ENCODE peak calls at places on chromosomes 3 and 15, in five cellular contexts. One of them, this sample, is unnamed. For H3K4me1, the result is how much of the 10 kb centered on the place peaks cover.

GRCh38 chr3:9026320-9027040 is 63.2 kb upstream of the RAD18 start:
- DNase-seq in SJCRH30: peak
- DNase-seq in right cardiac atrium: no peak
- DNase-seq in heart left ventricle: no peak
- DNase-seq in GM23248: no peak
- DNase-seq in this sample: no peak

GRCh38 chr15:47685141-47685870 is 32.0 kb upstream of the SEMA6D start:
- DNase-seq in SJCRH30: no peak
- DNase-seq in right cardiac atrium: no peak
- DNase-seq in heart left ventricle: no peak
- DNase-seq in GM23248: peak
- DNase-seq in this sample: no peak

GRCh38 chr15:101534376-101534970 is 45.0 kb upstream of the PCSK6 start:
- DNase-seq in SJCRH30: no peak
- DNase-seq in right cardiac atrium: no peak
- DNase-seq in heart left ventricle: no peak
- DNase-seq in GM23248: no peak
- DNase-seq in this sample: no peak

GRCh38 chr3:141881702-141882101 is 5.3 kb downstream of the ATP1B3 start:
- DNase-seq in SJCRH30: no peak
- DNase-seq in right cardiac atrium: no peak
- DNase-seq in heart left ventricle: no peak
- DNase-seq in GM23248: no peak
- DNase-seq in this sample: no peak

GRCh38 chr3:121989943-121990342 is 32.1 kb downstream of the ILDR1 start:
- DNase-seq in SJCRH30: no peak
- DNase-seq in right cardiac atrium: peak
- DNase-seq in heart left ventricle: no peak
- DNase-seq in GM23248: no peak
- DNase-seq in this sample: no peak

GRCh38 chr3:72139316-72139715 is 354.4 kb upstream of the PROK2 start:
- DNase-seq in SJCRH30: no peak
- DNase-seq in right cardiac atrium: no peak
- DNase-seq in heart left ventricle: no peak
- DNase-seq in GM23248: no peak
- DNase-seq in this sample: no peak

GRCh38 chr3:127224118-127224517 is 31.2 kb downstream of the PRR23E start:
- DNase-seq in SJCRH30: no peak
- DNase-seq in right cardiac atrium: no peak
- DNase-seq in heart left ventricle: no peak
- DNase-seq in GM23248: no peak
- DNase-seq in this sample: no peak

GRCh38 chr3:178062126-178062525 is 474.1 kb upstream of the KCNMB2 start:
- DNase-seq in SJCRH30: peak
- DNase-seq in right cardiac atrium: no peak
- DNase-seq in heart left ventricle: no peak
- DNase-seq in GM23248: no peak
- DNase-seq in this sample: no peak

GRCh38 chr3:113148307-113148703 is 63.1 kb upstream of the BOC start:
- DNase-seq in SJCRH30: peak
- DNase-seq in right cardiac atrium: peak
- DNase-seq in heart left ventricle: no peak
- DNase-seq in GM23248: no peak
- DNase-seq in this sample: peak

GRCh38 chr3:129445472-129445871 is 5.4 kb downstream of the IFT122 start:
- DNase-seq in SJCRH30: no peak
- DNase-seq in right cardiac atrium: no peak
- DNase-seq in heart left ventricle: no peak
- DNase-seq in GM23248: no peak
- DNase-seq in this sample: no peak

GRCh38 chr15:98123834-98124233 is 163.3 kb downstream of the ARRDC4 start:
- DNase-seq in SJCRH30: peak
- DNase-seq in right cardiac atrium: no peak
- DNase-seq in heart left ventricle: no peak
- DNase-seq in GM23248: peak
- DNase-seq in this sample: no peak

GRCh38 chr15:64697911-64698369 is 77.4 kb downstream of the RBPMS2 start:
- DNase-seq in SJCRH30: no peak
- DNase-seq in right cardiac atrium: no peak
- DNase-seq in heart left ventricle: no peak
- DNase-seq in GM23248: peak
- DNase-seq in this sample: no peak

GRCh38 chr3:130242850-130243569 is 102.5 kb upstream of the COL6A5 start:
- DNase-seq in SJCRH30: peak
- DNase-seq in right cardiac atrium: no peak
- DNase-seq in heart left ventricle: no peak
- DNase-seq in GM23248: peak
- DNase-seq in this sample: no peak

GRCh38 chr15:85379403-85380131 is 836 bp upstream of the AKAP13 start:
- DNase-seq in SJCRH30: peak
- DNase-seq in right cardiac atrium: no peak
- DNase-seq in heart left ventricle: no peak
- DNase-seq in GM23248: peak
- DNase-seq in this sample: peak

GRCh38 chr3:64303401-64303800 is 78.1 kb upstream of the PRICKLE2 start:
- DNase-seq in SJCRH30: no peak
- DNase-seq in right cardiac atrium: no peak
- DNase-seq in heart left ventricle: no peak
- DNase-seq in GM23248: no peak
- DNase-seq in this sample: no peak

GRCh38 chr3:30397030-30397429 is 209.4 kb upstream of the TGFBR2 start:
- DNase-seq in SJCRH30: no peak
- DNase-seq in right cardiac atrium: no peak
- DNase-seq in heart left ventricle: no peak
- DNase-seq in GM23248: no peak
- DNase-seq in this sample: no peak

GRCh38 chr3:48898383-48899234 is at the start of gene SLC25A20:
- DNase-seq in SJCRH30: peak
- DNase-seq in right cardiac atrium: peak
- DNase-seq in heart left ventricle: peak
- DNase-seq in GM23248: peak
- DNase-seq in this sample: peak

GRCh38 chr3:193665370-193665989 is 72.5 kb downstream of the OPA1 start:
- DNase-seq in SJCRH30: peak
- DNase-seq in right cardiac atrium: no peak
- DNase-seq in heart left ventricle: no peak
- DNase-seq in GM23248: peak
- DNase-seq in this sample: no peak

GRCh38 chr3:36701903-36702374 is 62.4 kb downstream of the DCLK3 start:
- DNase-seq in SJCRH30: no peak
- DNase-seq in right cardiac atrium: no peak
- DNase-seq in heart left ventricle: no peak
- DNase-seq in GM23248: peak
- DNase-seq in this sample: no peak

GRCh38 chr3:116263842-116264545 is 181.3 kb downstream of the LSAMP start:
- DNase-seq in SJCRH30: no peak
- DNase-seq in right cardiac atrium: no peak
- DNase-seq in heart left ventricle: no peak
- DNase-seq in GM23248: peak
- DNase-seq in this sample: no peak

GRCh38 chr15:53323197-53323596 is 436.3 kb downstream of the WDR72 start:
- DNase-seq in SJCRH30: no peak
- DNase-seq in right cardiac atrium: no peak
- DNase-seq in heart left ventricle: no peak
- DNase-seq in GM23248: no peak
- DNase-seq in this sample: no peak

GRCh38 chr3:115227461-115227860 is 80.4 kb upstream of the ZBTB20 start:
- DNase-seq in SJCRH30: no peak
- DNase-seq in right cardiac atrium: no peak
- DNase-seq in heart left ventricle: no peak
- DNase-seq in GM23248: peak
- DNase-seq in this sample: no peak

GRCh38 chr15:38257676-38258075 is 5.0 kb downstream of the SPRED1 start:
- DNase-seq in SJCRH30: peak
- DNase-seq in right cardiac atrium: no peak
- DNase-seq in heart left ventricle: no peak
- DNase-seq in GM23248: no peak
- DNase-seq in this sample: no peak

GRCh38 chr3:71054312-71054711 is 529.2 kb downstream of the FOXP1 start:
- DNase-seq in SJCRH30: no peak
- DNase-seq in right cardiac atrium: no peak
- DNase-seq in heart left ventricle: no peak
- DNase-seq in GM23248: no peak
- DNase-seq in this sample: no peak
- H3K4me1 ChIP-seq in SJCRH30: under half
- H3K4me1 ChIP-seq in right cardiac atrium: under half
- H3K4me1 ChIP-seq in heart left ventricle: half or more
- H3K4me1 ChIP-seq in GM23248: half or more
- H3K4me1 ChIP-seq in this sample: under half

DNA sequence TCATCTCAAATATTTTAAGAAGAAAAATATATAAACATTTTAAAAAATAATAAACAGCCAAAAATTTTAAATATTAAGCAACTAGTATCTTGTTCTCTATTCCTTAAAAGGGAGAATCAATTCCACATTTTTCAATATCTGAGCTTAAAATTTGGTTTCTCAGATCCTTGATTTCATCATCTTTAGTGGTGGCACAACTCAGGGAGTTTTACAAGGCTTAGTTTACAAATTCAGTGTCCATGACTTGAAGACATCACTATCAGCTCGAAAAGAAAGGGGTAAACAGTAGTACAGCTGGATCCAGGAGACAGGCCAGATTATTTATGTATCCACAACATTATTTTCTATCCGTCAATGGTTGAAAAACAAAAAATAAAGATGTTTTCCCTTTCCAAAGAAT is 11.6 kb downstream of the IGF2BP2 start:
- DNase-seq in SJCRH30: no peak
- DNase-seq in right cardiac atrium: no peak
- DNase-seq in heart left ventricle: no peak
- DNase-seq in GM23248: peak
- DNase-seq in this sample: no peak
- H3K4me1 ChIP-seq in SJCRH30: under half
- H3K4me1 ChIP-seq in right cardiac atrium: under half
- H3K4me1 ChIP-seq in heart left ventricle: under half
- H3K4me1 ChIP-seq in GM23248: half or more
- H3K4me1 ChIP-seq in this sample: under half

GRCh38 chr15:93055211-93055763 is 33.7 kb downstream of the RGMA start:
- DNase-seq in SJCRH30: no peak
- DNase-seq in right cardiac atrium: no peak
- DNase-seq in heart left ventricle: peak
- DNase-seq in GM23248: no peak
- DNase-seq in this sample: no peak

GRCh38 chr15:93058128-93058527 is 30.9 kb downstream of the RGMA start:
- DNase-seq in SJCRH30: no peak
- DNase-seq in right cardiac atrium: no peak
- DNase-seq in heart left ventricle: no peak
- DNase-seq in GM23248: no peak
- DNase-seq in this sample: no peak

GRCh38 chr15:93057618-93058017 is 31.4 kb downstream of the RGMA start:
- DNase-seq in SJCRH30: no peak
- DNase-seq in right cardiac atrium: no peak
- DNase-seq in heart left ventricle: no peak
- DNase-seq in GM23248: no peak
- DNase-seq in this sample: no peak

GRCh38 chr15:93058904-93059427 is 30.0 kb downstream of the RGMA start:
- DNase-seq in SJCRH30: no peak
- DNase-seq in right cardiac atrium: no peak
- DNase-seq in heart left ventricle: no peak
- DNase-seq in GM23248: no peak
- DNase-seq in this sample: no peak

GRCh38 chr15:93056836-93057235 is 32.2 kb downstream of the RGMA start:
- DNase-seq in SJCRH30: no peak
- DNase-seq in right cardiac atrium: no peak
- DNase-seq in heart left ventricle: peak
- DNase-seq in GM23248: no peak
- DNase-seq in this sample: no peak
- H3K4me1 ChIP-seq in SJCRH30: under half
- H3K4me1 ChIP-seq in right cardiac atrium: under half
- H3K4me1 ChIP-seq in heart left ventricle: under half
- H3K4me1 ChIP-seq in GM23248: under half
- H3K4me1 ChIP-seq in this sample: under half

GRCh38 chr3:188126931-188127330 is 27.0 kb upstream of the LPP start:
- DNase-seq in SJCRH30: no peak
- DNase-seq in right cardiac atrium: peak
- DNase-seq in heart left ventricle: peak
- DNase-seq in GM23248: no peak
- DNase-seq in this sample: no peak

GRCh38 chr3:188126271-188126670 is 27.7 kb upstream of the LPP start:
- DNase-seq in SJCRH30: no peak
- DNase-seq in right cardiac atrium: no peak
- DNase-seq in heart left ventricle: no peak
- DNase-seq in GM23248: peak
- DNase-seq in this sample: no peak

GRCh38 chr3:188124184-188124583 is 29.8 kb upstream of the LPP start:
- DNase-seq in SJCRH30: peak
- DNase-seq in right cardiac atrium: no peak
- DNase-seq in heart left ventricle: no peak
- DNase-seq in GM23248: no peak
- DNase-seq in this sample: no peak

GRCh38 chr3:188123170-188123920 is 30.6 kb upstream of the LPP start:
- DNase-seq in SJCRH30: no peak
- DNase-seq in right cardiac atrium: no peak
- DNase-seq in heart left ventricle: no peak
- DNase-seq in GM23248: peak
- DNase-seq in this sample: no peak

DNA sequence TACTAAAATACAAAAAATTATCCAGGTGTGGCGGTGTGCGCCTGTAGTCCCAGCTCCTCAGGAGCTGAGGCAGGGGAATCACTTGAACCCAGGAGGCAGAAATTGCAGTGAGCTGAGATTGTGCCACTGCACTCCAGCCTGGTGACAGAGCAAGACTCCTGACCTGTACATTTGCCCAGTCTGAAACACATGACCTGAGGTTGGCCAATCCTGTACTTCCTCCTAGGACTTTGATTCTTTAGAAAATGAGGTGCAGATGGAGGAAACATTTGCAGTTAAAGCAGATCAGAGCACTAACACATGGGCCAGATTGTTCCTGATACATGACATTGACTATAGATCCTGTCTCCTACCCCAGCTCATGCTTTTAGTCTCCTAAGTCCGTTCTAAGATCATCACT is 28.9 kb upstream of the LPP start:
- DNase-seq in SJCRH30: no peak
- DNase-seq in right cardiac atrium: no peak
- DNase-seq in heart left ventricle: no peak
- DNase-seq in GM23248: no peak
- DNase-seq in this sample: no peak
- H3K4me1 ChIP-seq in SJCRH30: under half
- H3K4me1 ChIP-seq in right cardiac atrium: under half
- H3K4me1 ChIP-seq in heart left ventricle: under half
- H3K4me1 ChIP-seq in GM23248: under half
- H3K4me1 ChIP-seq in this sample: under half

DNA sequence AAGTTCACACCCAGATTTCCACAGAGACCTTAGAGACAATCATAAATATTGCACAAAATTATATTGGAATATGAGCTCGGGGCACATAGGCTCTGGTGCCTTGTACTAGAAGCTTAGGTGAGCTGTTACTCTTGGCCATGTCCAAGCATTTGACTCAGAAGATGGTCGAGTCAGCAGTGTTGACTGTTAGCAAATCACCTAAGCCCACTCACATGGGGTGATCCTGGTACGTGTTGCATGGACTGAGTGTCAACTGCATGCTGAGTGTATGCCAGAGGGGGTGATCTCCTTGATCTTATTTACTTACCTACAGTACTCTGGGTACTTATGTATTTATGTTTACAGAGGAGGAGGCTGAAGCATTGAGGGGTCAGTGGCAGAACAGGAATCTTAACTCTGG is 14.0 kb downstream of the SMAD3 start:
- DNase-seq in SJCRH30: no peak
- DNase-seq in right cardiac atrium: no peak
- DNase-seq in heart left ventricle: no peak
- DNase-seq in GM23248: peak
- DNase-seq in this sample: no peak
- H3K4me1 ChIP-seq in SJCRH30: under half
- H3K4me1 ChIP-seq in right cardiac atrium: under half
- H3K4me1 ChIP-seq in heart left ventricle: half or more
- H3K4me1 ChIP-seq in GM23248: half or more
- H3K4me1 ChIP-seq in this sample: under half

This sample was measured in ovary.